ENCODE peak calls at places on chromosome 10, in eight cellular contexts. One of them, this sample, is unnamed.

GRCh38 chr10:122206471-122207065 is 64.5 kb upstream of the BTBD16 start:
- DNase-seq in NCI-H1092 treated with DMSO at 0.1 percent for 48 hours: no peak
- DNase-seq in stimulated activated CD4-positive, alpha-beta T cell treated with anti-CD3 and anti-CD28 coated beads, TNF-alpha, amount 100 ng/mL, for 24 hours: no peak
- DNase-seq in brain microvascular endothelial cell: peak; percentile 24
- DNase-seq in fibroblast of the aortic adventitia: peak; percentile 10
- DNase-seq in RPMI8226: no peak
- DNase-seq in AG10803: no peak
- DNase-seq in activated naive CD8-positive, alpha-beta T cell treated with anti-CD3 and anti-CD28 coated beads, Interleukin-2, amount 10 ng/mL, durations not matched to agents 7 days and 5 days: no peak
- DNase-seq in this sample: no peak

GRCh38 chr10:60310746-60311145 is 78.9 kb downstream of the ANK3 start:
- DNase-seq in AG10803: no peak
- DNase-seq in activated naive CD8-positive, alpha-beta T cell treated with anti-CD3 and anti-CD28 coated beads, Interleukin-2, amount 10 ng/mL, durations not matched to agents 7 days and 5 days: no peak
- DNase-seq in stimulated activated CD4-positive, alpha-beta T cell treated with anti-CD3 and anti-CD28 coated beads, TNF-alpha, amount 100 ng/mL, for 24 hours: no peak
- DNase-seq in RPMI8226: no peak
- DNase-seq in fibroblast of the aortic adventitia: no peak
- DNase-seq in NCI-H1092 treated with DMSO at 0.1 percent for 48 hours: no peak
- DNase-seq in brain microvascular endothelial cell: no peak
- DNase-seq in this sample: no peak

GRCh38 chr10:70905071-70906021 is 17.0 kb upstream of the PCBD1 start:
- DNase-seq in fibroblast of the aortic adventitia: no peak
- DNase-seq in brain microvascular endothelial cell: no peak
- DNase-seq in stimulated activated CD4-positive, alpha-beta T cell treated with anti-CD3 and anti-CD28 coated beads, TNF-alpha, amount 100 ng/mL, for 24 hours: no peak
- DNase-seq in NCI-H1092 treated with DMSO at 0.1 percent for 48 hours: no peak
- DNase-seq in activated naive CD8-positive, alpha-beta T cell treated with anti-CD3 and anti-CD28 coated beads, Interleukin-2, amount 10 ng/mL, durations not matched to agents 7 days and 5 days: peak; percentile 21
- DNase-seq in AG10803: no peak
- DNase-seq in RPMI8226: no peak
- DNase-seq in this sample: no peak

GRCh38 chr10:47311193-47311899 is 10.9 kb upstream of the GDF2 start:
- DNase-seq in RPMI8226: peak; percentile 87
- DNase-seq in stimulated activated CD4-positive, alpha-beta T cell treated with anti-CD3 and anti-CD28 coated beads, TNF-alpha, amount 100 ng/mL, for 24 hours: no peak
- DNase-seq in AG10803: no peak
- DNase-seq in brain microvascular endothelial cell: no peak
- DNase-seq in activated naive CD8-positive, alpha-beta T cell treated with anti-CD3 and anti-CD28 coated beads, Interleukin-2, amount 10 ng/mL, durations not matched to agents 7 days and 5 days: peak; percentile 65
- DNase-seq in NCI-H1092 treated with DMSO at 0.1 percent for 48 hours: peak; percentile 16
- DNase-seq in fibroblast of the aortic adventitia: peak; percentile 54
- DNase-seq in this sample: peak; percentile 58

GRCh38 chr10:69010151-69010640 is 21.6 kb downstream of the KIFBP start:
- DNase-seq in stimulated activated CD4-positive, alpha-beta T cell treated with anti-CD3 and anti-CD28 coated beads, TNF-alpha, amount 100 ng/mL, for 24 hours: no peak
- DNase-seq in NCI-H1092 treated with DMSO at 0.1 percent for 48 hours: no peak
- DNase-seq in fibroblast of the aortic adventitia: peak; percentile 30
- DNase-seq in RPMI8226: no peak
- DNase-seq in AG10803: peak; percentile 38
- DNase-seq in brain microvascular endothelial cell: no peak
- DNase-seq in activated naive CD8-positive, alpha-beta T cell treated with anti-CD3 and anti-CD28 coated beads, Interleukin-2, amount 10 ng/mL, durations not matched to agents 7 days and 5 days: no peak
- DNase-seq in this sample: no peak

GRCh38 chr10:100775866-100776265 is 30.5 kb downstream of the PAX2 start:
- DNase-seq in activated naive CD8-positive, alpha-beta T cell treated with anti-CD3 and anti-CD28 coated beads, Interleukin-2, amount 10 ng/mL, durations not matched to agents 7 days and 5 days: no peak
- DNase-seq in RPMI8226: no peak
- DNase-seq in brain microvascular endothelial cell: no peak
- DNase-seq in fibroblast of the aortic adventitia: no peak
- DNase-seq in AG10803: no peak
- DNase-seq in stimulated activated CD4-positive, alpha-beta T cell treated with anti-CD3 and anti-CD28 coated beads, TNF-alpha, amount 100 ng/mL, for 24 hours: no peak
- DNase-seq in NCI-H1092 treated with DMSO at 0.1 percent for 48 hours: no peak
- DNase-seq in this sample: no peak

GRCh38 chr10:123998197-123999141 is 94.9 kb downstream of the CHST15 start:
- DNase-seq in activated naive CD8-positive, alpha-beta T cell treated with anti-CD3 and anti-CD28 coated beads, Interleukin-2, amount 10 ng/mL, durations not matched to agents 7 days and 5 days: no peak
- DNase-seq in stimulated activated CD4-positive, alpha-beta T cell treated with anti-CD3 and anti-CD28 coated beads, TNF-alpha, amount 100 ng/mL, for 24 hours: no peak
- DNase-seq in brain microvascular endothelial cell: no peak
- DNase-seq in NCI-H1092 treated with DMSO at 0.1 percent for 48 hours: no peak
- DNase-seq in RPMI8226: no peak
- DNase-seq in fibroblast of the aortic adventitia: no peak
- DNase-seq in AG10803: no peak
- DNase-seq in this sample: no peak

GRCh38 chr10:102476466-102477141 is 25.3 kb upstream of the C10orf95 start:
- DNase-seq in brain microvascular endothelial cell: no peak
- DNase-seq in RPMI8226: no peak
- DNase-seq in stimulated activated CD4-positive, alpha-beta T cell treated with anti-CD3 and anti-CD28 coated beads, TNF-alpha, amount 100 ng/mL, for 24 hours: no peak
- DNase-seq in activated naive CD8-positive, alpha-beta T cell treated with anti-CD3 and anti-CD28 coated beads, Interleukin-2, amount 10 ng/mL, durations not matched to agents 7 days and 5 days: no peak
- DNase-seq in AG10803: no peak
- DNase-seq in NCI-H1092 treated with DMSO at 0.1 percent for 48 hours: no peak
- DNase-seq in fibroblast of the aortic adventitia: no peak
- DNase-seq in this sample: no peak

GRCh38 chr10:71778071-71778470 is 4.8 kb upstream of the VSIR start:
- DNase-seq in brain microvascular endothelial cell: no peak
- DNase-seq in RPMI8226: no peak
- DNase-seq in stimulated activated CD4-positive, alpha-beta T cell treated with anti-CD3 and anti-CD28 coated beads, TNF-alpha, amount 100 ng/mL, for 24 hours: no peak
- DNase-seq in AG10803: no peak
- DNase-seq in activated naive CD8-positive, alpha-beta T cell treated with anti-CD3 and anti-CD28 coated beads, Interleukin-2, amount 10 ng/mL, durations not matched to agents 7 days and 5 days: no peak
- DNase-seq in NCI-H1092 treated with DMSO at 0.1 percent for 48 hours: no peak
- DNase-seq in fibroblast of the aortic adventitia: no peak
- DNase-seq in this sample: no peak

GRCh38 chr10:24820616-24821015 is 96.9 kb upstream of the ARHGAP21 start:
- DNase-seq in fibroblast of the aortic adventitia: no peak
- DNase-seq in stimulated activated CD4-positive, alpha-beta T cell treated with anti-CD3 and anti-CD28 coated beads, TNF-alpha, amount 100 ng/mL, for 24 hours: no peak
- DNase-seq in AG10803: no peak
- DNase-seq in brain microvascular endothelial cell: no peak
- DNase-seq in RPMI8226: no peak
- DNase-seq in NCI-H1092 treated with DMSO at 0.1 percent for 48 hours: no peak
- DNase-seq in activated naive CD8-positive, alpha-beta T cell treated with anti-CD3 and anti-CD28 coated beads, Interleukin-2, amount 10 ng/mL, durations not matched to agents 7 days and 5 days: no peak
- DNase-seq in this sample: no peak

GRCh38 chr10:1323951-1324350 is 267.8 kb downstream of the WDR37 start:
- DNase-seq in NCI-H1092 treated with DMSO at 0.1 percent for 48 hours: no peak
- DNase-seq in activated naive CD8-positive, alpha-beta T cell treated with anti-CD3 and anti-CD28 coated beads, Interleukin-2, amount 10 ng/mL, durations not matched to agents 7 days and 5 days: no peak
- DNase-seq in stimulated activated CD4-positive, alpha-beta T cell treated with anti-CD3 and anti-CD28 coated beads, TNF-alpha, amount 100 ng/mL, for 24 hours: no peak
- DNase-seq in brain microvascular endothelial cell: no peak
- DNase-seq in AG10803: no peak
- DNase-seq in fibroblast of the aortic adventitia: no peak
- DNase-seq in RPMI8226: no peak
- DNase-seq in this sample: no peak

GRCh38 chr10:108631332-108631731 is 1292.0 kb downstream of the XPNPEP1 start:
- DNase-seq in NCI-H1092 treated with DMSO at 0.1 percent for 48 hours: no peak
- DNase-seq in fibroblast of the aortic adventitia: no peak
- DNase-seq in brain microvascular endothelial cell: no peak
- DNase-seq in AG10803: no peak
- DNase-seq in RPMI8226: no peak
- DNase-seq in stimulated activated CD4-positive, alpha-beta T cell treated with anti-CD3 and anti-CD28 coated beads, TNF-alpha, amount 100 ng/mL, for 24 hours: no peak
- DNase-seq in activated naive CD8-positive, alpha-beta T cell treated with anti-CD3 and anti-CD28 coated beads, Interleukin-2, amount 10 ng/mL, durations not matched to agents 7 days and 5 days: no peak
- DNase-seq in this sample: no peak

GRCh38 chr10:91672021-91672608 is 39.2 kb upstream of the PPP1R3C start:
- DNase-seq in AG10803: peak; percentile 63
- DNase-seq in brain microvascular endothelial cell: peak; percentile 22
- DNase-seq in RPMI8226: no peak
- DNase-seq in stimulated activated CD4-positive, alpha-beta T cell treated with anti-CD3 and anti-CD28 coated beads, TNF-alpha, amount 100 ng/mL, for 24 hours: no peak
- DNase-seq in NCI-H1092 treated with DMSO at 0.1 percent for 48 hours: peak; percentile 43
- DNase-seq in fibroblast of the aortic adventitia: peak; percentile 40
- DNase-seq in activated naive CD8-positive, alpha-beta T cell treated with anti-CD3 and anti-CD28 coated beads, Interleukin-2, amount 10 ng/mL, durations not matched to agents 7 days and 5 days: no peak
- DNase-seq in this sample: peak; percentile 36

GRCh38 chr10:93110472-93111146 is 36.9 kb downstream of the CYP26A1 start:
- DNase-seq in fibroblast of the aortic adventitia: no peak
- DNase-seq in AG10803: no peak
- DNase-seq in stimulated activated CD4-positive, alpha-beta T cell treated with anti-CD3 and anti-CD28 coated beads, TNF-alpha, amount 100 ng/mL, for 24 hours: no peak
- DNase-seq in NCI-H1092 treated with DMSO at 0.1 percent for 48 hours: no peak
- DNase-seq in activated naive CD8-positive, alpha-beta T cell treated with anti-CD3 and anti-CD28 coated beads, Interleukin-2, amount 10 ng/mL, durations not matched to agents 7 days and 5 days: no peak
- DNase-seq in RPMI8226: peak; percentile 61
- DNase-seq in brain microvascular endothelial cell: no peak
- DNase-seq in this sample: no peak

GRCh38 chr10:126972622-126973414 is 67.6 kb downstream of the DOCK1 start:
- DNase-seq in stimulated activated CD4-positive, alpha-beta T cell treated with anti-CD3 and anti-CD28 coated beads, TNF-alpha, amount 100 ng/mL, for 24 hours: no peak
- DNase-seq in fibroblast of the aortic adventitia: peak; percentile 82
- DNase-seq in activated naive CD8-positive, alpha-beta T cell treated with anti-CD3 and anti-CD28 coated beads, Interleukin-2, amount 10 ng/mL, durations not matched to agents 7 days and 5 days: no peak
- DNase-seq in RPMI8226: no peak
- DNase-seq in AG10803: peak; percentile 90
- DNase-seq in brain microvascular endothelial cell: peak; percentile 88
- DNase-seq in NCI-H1092 treated with DMSO at 0.1 percent for 48 hours: no peak
- DNase-seq in this sample: no peak